ENCODE peak calls at places on chromosome 11, in six cellular contexts. M is left ventricle myocardium inferior, U is prostate gland, Z is pancreas, B is IMR-90, J is DND-41. C is an unnamed sample.

GRCh38 chr11:19632435-19632834 is 80.2 kb upstream of the NAV2 start:
- DNase-seq in M (no peak), U (no peak), Z (no peak), B (peak; percentile 64), J (no peak), C (no peak)

GRCh38 chr11:75313457-75314272 is 37.8 kb downstream of the ARRB1 start:
- DNase-seq in M (peak; percentile 76), U (no peak), Z (no peak), B (peak; percentile 81), J (no peak), C (no peak)

GRCh38 chr11:1509626-1510255 is 23.2 kb upstream of the MOB2 start:
- DNase-seq in M (peak; percentile 9), U (no peak), Z (no peak), B (no peak), J (no peak), C (no peak)

GRCh38 chr11:115418626-115419025 is 85.6 kb downstream of the CADM1 start:
- DNase-seq in M (no peak), U (no peak), Z (no peak), B (no peak), J (no peak), C (no peak)

GRCh38 chr11:48025293-48025982 is 45.1 kb downstream of the PTPRJ start:
- DNase-seq in M (no peak), U (no peak), Z (peak; percentile 39), B (no peak), J (no peak), C (no peak)

GRCh38 chr11:73524774-73525173 is 73.1 kb downstream of the FAM168A start:
- DNase-seq in M (no peak), U (no peak), Z (no peak), B (no peak), J (no peak), C (no peak)

GRCh38 chr11:111018571-111018970 is 227.0 kb upstream of the POU2AF2 start:
- DNase-seq in M (no peak), U (no peak), Z (no peak), B (peak; percentile 25), J (no peak), C (no peak)

GRCh38 chr11:129451524-129451923 is 75.9 kb downstream of the BARX2 start:
- DNase-seq in M (no peak), U (no peak), Z (no peak), B (no peak), J (no peak), C (no peak)

GRCh38 chr11:109564241-109564640 is 142.3 kb downstream of the C11orf87 start:
- DNase-seq in M (no peak), U (no peak), Z (no peak), B (no peak), J (no peak), C (no peak)
- H3K27me3 ChIP-seq in M (peaks cover 8% of the 10 kb centered on the region), U (no peaks in the 10 kb centered on the region), Z (no peaks in the 10 kb centered on the region), B (no peaks in the 10 kb centered on the region), J (no peaks in the 10 kb centered on the region), C (no peaks in the 10 kb centered on the region)

GRCh38 chr11:22465620-22466019 is 127.4 kb downstream of the SLC17A6 start:
- DNase-seq in M (no peak), U (no peak), Z (no peak), B (peak; percentile 38), J (no peak), C (no peak)

GRCh38 chr11:22467248-22467647 is 129.1 kb downstream of the SLC17A6 start:
- DNase-seq in M (no peak), U (no peak), Z (no peak), B (peak; percentile 54), J (no peak), C (no peak)

GRCh38 chr11:22466809-22467208 is 128.6 kb downstream of the SLC17A6 start:
- DNase-seq in M (no peak), U (no peak), Z (no peak), B (peak; percentile 97), J (no peak), C (no peak)

GRCh38 chr11:22466351-22466750 is 128.2 kb downstream of the SLC17A6 start:
- DNase-seq in M (no peak), U (no peak), Z (no peak), B (peak; percentile 7), J (no peak), C (no peak)

DNA sequence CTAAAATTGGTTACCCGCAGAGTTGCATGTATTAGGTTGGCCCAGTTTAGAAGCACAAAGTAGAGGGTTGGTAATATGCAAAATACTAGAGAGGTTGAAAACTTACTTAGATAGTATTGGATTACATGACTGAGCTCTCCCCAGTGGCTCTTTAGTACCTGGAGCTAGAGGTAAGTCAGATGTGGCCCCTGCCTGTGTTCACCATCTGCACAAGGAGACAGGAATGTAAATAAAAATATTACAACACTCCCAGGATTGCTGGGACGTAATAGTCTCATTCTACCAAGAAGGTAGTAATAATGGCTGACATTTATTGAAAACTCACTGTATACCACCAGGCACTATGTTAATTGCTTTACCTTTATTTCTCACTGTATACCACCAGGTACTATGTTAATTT is 129.6 kb downstream of the SLC17A6 start:
- DNase-seq in M (no peak), U (no peak), Z (no peak), B (peak; percentile 4), J (no peak), C (no peak)
- H3K27ac ChIP-seq in M (no peak overlapping the region), U (no peak overlapping the region), Z (no peak overlapping the region), B (peak overlapping the region; percentile 68), J (no peak overlapping the region), C (no peak overlapping the region)

GRCh38 chr11:2657697-2658284 is 42.0 kb downstream of the KCNQ1OT1 start:
- DNase-seq in M (no peak), U (no peak), Z (no peak), B (no peak), J (no peak), C (no peak)

GRCh38 chr11:2662024-2662312 is 37.8 kb downstream of the KCNQ1OT1 start:
- DNase-seq in M (no peak), U (no peak), Z (no peak), B (no peak), J (no peak), C (no peak)

GRCh38 chr11:2661173-2662023 is 38.4 kb downstream of the KCNQ1OT1 start:
- DNase-seq in M (no peak), U (no peak), Z (no peak), B (no peak), J (no peak), C (no peak)

GRCh38 chr11:2662430-2663299 is 37.1 kb downstream of the KCNQ1OT1 start:
- DNase-seq in M (no peak), U (no peak), Z (peak; percentile 52), B (no peak), J (no peak), C (no peak)

GRCh38 chr11:2660357-2660939 is 39.3 kb downstream of the KCNQ1OT1 start:
- DNase-seq in M (no peak), U (no peak), Z (no peak), B (no peak), J (no peak), C (no peak)
- H3K9me3 ChIP-seq in M (peaks cover 72% of the 10 kb centered on the region), U (no peaks in the 10 kb centered on the region), Z (no peaks in the 10 kb centered on the region), B (peaks cover 54% of the 10 kb centered on the region), J (peaks cover 8% of the 10 kb centered on the region), C (peaks cover 4% of the 10 kb centered on the region)

GRCh38 chr11:33377852-33378385 is 120.7 kb downstream of the HIPK3 start:
- DNase-seq in M (no peak), U (no peak), Z (no peak), B (peak; percentile 69), J (no peak), C (no peak)
- H3K27me3 ChIP-seq in M (peaks cover 51% of the 10 kb centered on the region), U (peaks cover 9% of the 10 kb centered on the region), Z (no peaks in the 10 kb centered on the region), B (peaks cover 2% of the 10 kb centered on the region), J (peaks cover 22% of the 10 kb centered on the region), C (peaks cover 47% of the 10 kb centered on the region)

DNA sequence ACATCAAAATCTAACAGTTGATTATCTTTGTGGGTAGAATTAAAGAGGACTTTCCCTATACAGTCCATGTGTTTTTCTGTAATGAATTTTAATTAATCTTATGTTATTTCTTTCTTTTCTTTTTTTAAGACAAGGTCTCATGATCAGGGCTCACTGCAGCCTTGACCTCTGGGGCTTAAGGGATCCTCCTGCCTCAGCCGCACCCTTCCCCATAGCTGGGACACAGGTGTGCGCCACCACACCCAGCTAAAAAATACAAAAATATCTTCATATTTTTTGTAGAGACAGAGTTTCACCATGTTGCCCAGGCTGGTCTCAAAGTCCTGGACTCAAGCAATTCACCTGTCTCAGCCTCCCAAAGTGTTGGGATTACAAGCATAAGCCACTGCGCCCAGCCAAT is 7.7 kb downstream of the RAB30 start:
- DNase-seq in M (no peak), U (no peak), Z (no peak), B (no peak), J (no peak), C (no peak)
- H3K27ac ChIP-seq in M (peak overlapping the region; percentile 60), U (no peak overlapping the region), Z (no peak overlapping the region), B (no peak overlapping the region), J (no peak overlapping the region), C (no peak overlapping the region)

DNA sequence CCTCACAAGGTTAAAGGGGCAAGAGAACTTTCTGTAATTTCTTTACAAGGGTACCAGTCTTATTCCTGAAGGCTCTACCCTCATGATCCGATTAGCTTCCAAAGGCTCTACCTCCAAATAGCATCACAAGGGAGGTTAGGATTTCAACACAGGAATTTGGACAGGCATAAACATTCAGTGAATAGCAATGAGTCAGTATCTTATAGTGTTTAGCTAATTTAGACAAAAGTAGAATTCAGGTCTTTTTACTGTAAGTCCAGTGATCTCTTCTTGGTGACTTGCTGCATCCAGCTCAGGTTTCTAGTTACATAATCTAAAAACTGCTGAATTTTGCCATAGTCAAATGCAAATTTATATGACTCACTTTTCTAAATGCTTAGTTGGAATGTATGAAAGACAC is 1995.6 kb upstream of the RAG2 start:
- DNase-seq in M (no peak), U (no peak), Z (no peak), B (peak; percentile 48), J (no peak), C (no peak)
- H3K9me3 ChIP-seq in M (peaks cover 4% of the 10 kb centered on the region), U (no peaks in the 10 kb centered on the region), Z (no peaks in the 10 kb centered on the region), B (peaks cover 7% of the 10 kb centered on the region), J (no peaks in the 10 kb centered on the region), C (no peaks in the 10 kb centered on the region)

GRCh38 chr11:61594907-61595257 is 14.0 kb upstream of the SYT7 start:
- DNase-seq in M (no peak), U (no peak), Z (no peak), B (no peak), J (no peak), C (no peak)

GRCh38 chr11:61596539-61596938 is 15.7 kb upstream of the SYT7 start:
- DNase-seq in M (no peak), U (no peak), Z (no peak), B (no peak), J (no peak), C (no peak)

GRCh38 chr11:61598383-61598782 is 17.5 kb upstream of the SYT7 start:
- DNase-seq in M (no peak), U (no peak), Z (no peak), B (no peak), J (no peak), C (no peak)

GRCh38 chr11:61598886-61599868 is 18.3 kb upstream of the SYT7 start:
- DNase-seq in M (peak; percentile 60), U (no peak), Z (no peak), B (peak; percentile 70), J (no peak), C (no peak)

DNA sequence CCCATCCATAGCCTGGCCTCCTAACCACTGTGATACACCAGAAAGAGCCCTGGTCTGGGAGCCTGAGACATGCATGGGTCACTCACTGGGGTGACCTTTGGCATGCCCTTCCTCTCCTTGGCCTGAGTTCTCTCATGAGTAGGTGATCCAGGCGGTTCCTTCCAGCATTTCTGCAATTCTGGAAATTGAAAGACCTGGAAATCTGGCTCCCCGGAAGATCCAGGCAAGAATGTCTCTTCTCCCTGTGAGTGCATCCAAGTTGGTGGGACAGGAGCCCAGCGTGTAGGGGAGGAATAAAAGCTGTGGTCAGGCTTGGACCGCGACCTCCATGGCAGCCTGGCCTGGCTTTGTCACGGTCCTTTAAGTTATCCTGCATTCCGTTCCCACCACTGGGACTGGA is 16.1 kb upstream of the SYT7 start:
- DNase-seq in M (no peak), U (no peak), Z (no peak), B (no peak), J (no peak), C (no peak)
- H3K27me3 ChIP-seq in M (peaks cover 13% of the 10 kb centered on the region), U (no peaks in the 10 kb centered on the region), Z (no peaks in the 10 kb centered on the region), B (peaks cover 45% of the 10 kb centered on the region), J (peaks cover 8% of the 10 kb centered on the region), C (peaks cover 6% of the 10 kb centered on the region)

C was measured in CD4-positive, alpha-beta T cell.